ENCODE peak calls at places on chromosomes 11 and 22, in six cellular contexts. One of them, this sample, is unnamed.

GRCh38 chr11:114059278-114059983 is at the start of gene ZBTB16:
- DNase-seq in fibroblast of mammary gland: peak
- DNase-seq in Daoy: no peak
- DNase-seq in effector CD4-positive, alpha-beta T cell: peak
- DNase-seq in neural progenitor cell: peak
- DNase-seq in body of pancreas: peak
- DNase-seq in this sample: peak

GRCh38 chr22:35634015-35634414 is 14.2 kb upstream of the APOL6 start:
- DNase-seq in fibroblast of mammary gland: no peak
- DNase-seq in Daoy: no peak
- DNase-seq in body of pancreas: no peak
- DNase-seq in effector CD4-positive, alpha-beta T cell: no peak
- DNase-seq in neural progenitor cell: peak
- DNase-seq in this sample: no peak

GRCh38 chr11:8286886-8287285 is 23.2 kb upstream of the LMO1 start:
- DNase-seq in Daoy: no peak
- DNase-seq in neural progenitor cell: peak
- DNase-seq in fibroblast of mammary gland: no peak
- DNase-seq in body of pancreas: no peak
- DNase-seq in effector CD4-positive, alpha-beta T cell: no peak
- DNase-seq in this sample: no peak

GRCh38 chr22:27206747-27207133 is 549.4 kb downstream of the MIAT start:
- DNase-seq in neural progenitor cell: no peak
- DNase-seq in fibroblast of mammary gland: no peak
- DNase-seq in effector CD4-positive, alpha-beta T cell: no peak
- DNase-seq in Daoy: no peak
- DNase-seq in body of pancreas: no peak
- DNase-seq in this sample: no peak

GRCh38 chr11:66419825-66420224 is 1.0 kb upstream of the NPAS4 start:
- DNase-seq in fibroblast of mammary gland: no peak
- DNase-seq in body of pancreas: no peak
- DNase-seq in Daoy: no peak
- DNase-seq in effector CD4-positive, alpha-beta T cell: no peak
- DNase-seq in neural progenitor cell: peak
- DNase-seq in this sample: no peak

GRCh38 chr22:33971561-33971961 is 51.3 kb upstream of the LARGE1 start:
- DNase-seq in effector CD4-positive, alpha-beta T cell: no peak
- DNase-seq in body of pancreas: peak
- DNase-seq in neural progenitor cell: peak
- DNase-seq in fibroblast of mammary gland: no peak
- DNase-seq in Daoy: peak
- DNase-seq in this sample: no peak

GRCh38 chr22:29799217-29799680 is 32.1 kb downstream of the UQCR10 start:
- DNase-seq in neural progenitor cell: no peak
- DNase-seq in fibroblast of mammary gland: peak
- DNase-seq in Daoy: peak
- DNase-seq in body of pancreas: peak
- DNase-seq in effector CD4-positive, alpha-beta T cell: no peak
- DNase-seq in this sample: no peak

GRCh38 chr11:19698493-19699292 is 13.9 kb upstream of the NAV2 start:
- DNase-seq in Daoy: no peak
- DNase-seq in fibroblast of mammary gland: peak
- DNase-seq in body of pancreas: no peak
- DNase-seq in effector CD4-positive, alpha-beta T cell: no peak
- DNase-seq in neural progenitor cell: no peak
- DNase-seq in this sample: no peak

GRCh38 chr22:40499187-40499753 is 128.9 kb downstream of the SGSM3 start:
- DNase-seq in fibroblast of mammary gland: peak
- DNase-seq in Daoy: peak
- DNase-seq in neural progenitor cell: no peak
- DNase-seq in effector CD4-positive, alpha-beta T cell: no peak
- DNase-seq in body of pancreas: peak
- DNase-seq in this sample: no peak

GRCh38 chr11:23564370-23564769 is 704.1 kb upstream of the CCDC179 start:
- DNase-seq in neural progenitor cell: no peak
- DNase-seq in fibroblast of mammary gland: no peak
- DNase-seq in Daoy: no peak
- DNase-seq in effector CD4-positive, alpha-beta T cell: no peak
- DNase-seq in body of pancreas: no peak
- DNase-seq in this sample: no peak

GRCh38 chr22:32534252-32535215 is 59.9 kb downstream of the FBXO7 start:
- DNase-seq in effector CD4-positive, alpha-beta T cell: no peak
- DNase-seq in neural progenitor cell: no peak
- DNase-seq in Daoy: no peak
- DNase-seq in body of pancreas: peak
- DNase-seq in fibroblast of mammary gland: no peak
- DNase-seq in this sample: no peak